ENCODE peak calls at places on chromosomes 7 and 10, in four cellular contexts. S, Q, I and P are unnamed samples.

GRCh38 chr7:27677912-27678612 is 15.4 kb upstream of the HIBADH start:
- DNase-seq in I (no peak), Q (peak; percentile 83), S (no peak), P (peak; percentile 64)

GRCh38 chr7:116542618-116543017 is 17.8 kb downstream of the CAV1 start:
- DNase-seq in S (no peak), Q (no peak), I (no peak), P (no peak)

GRCh38 chr7:16933296-16934248 is 51.8 kb upstream of the AGR3 start:
- DNase-seq in S (no peak), Q (no peak), I (no peak), P (no peak)

GRCh38 chr7:148738737-148739535 is 40.2 kb downstream of the CUL1 start:
- DNase-seq in I (no peak), S (no peak), Q (no peak), P (no peak)

GRCh38 chr10:35699862-35700489 is 57.9 kb upstream of the FZD8 start:
- DNase-seq in I (no peak), S (no peak), Q (no peak), P (no peak)

GRCh38 chr10:81428456-81429134 is 446.4 kb upstream of the NRG3 start:
- DNase-seq in Q (no peak), S (no peak), I (no peak), P (no peak)

GRCh38 chr7:151249732-151250072 is 1.2 kb upstream of the SMARCD3 start:
- DNase-seq in S (peak; percentile 52), I (no peak), Q (no peak), P (peak; percentile 53)

GRCh38 chr7:50595538-50596102 is 30.4 kb upstream of the DDC start:
- DNase-seq in S (no peak), Q (peak; percentile 35), I (no peak), P (peak; percentile 12)

GRCh38 chr10:89158446-89158845 is 48.7 kb downstream of the CH25H start:
- DNase-seq in I (no peak), Q (no peak), S (no peak), P (no peak)

GRCh38 chr7:69640216-69640615 is 41.9 kb downstream of the AUTS2 start:
- DNase-seq in S (no peak), I (no peak), Q (no peak), P (no peak)

GRCh38 chr10:59648711-59649201 is 60.9 kb downstream of the SLC16A9 start:
- DNase-seq in Q (no peak), I (no peak), S (no peak), P (no peak)

GRCh38 chr7:93920496-93921189 is 892 bp upstream of the GNG11 start:
- DNase-seq in S (no peak), Q (no peak), I (no peak), P (no peak)

GRCh38 chr7:135257790-135258189 is 24.2 kb downstream of the STRA8 start:
- DNase-seq in S (no peak), I (no peak), Q (peak; percentile 79), P (no peak)

GRCh38 chr7:140393756-140394306 is 4.5 kb downstream of the SLC37A3 start:
- DNase-seq in S (no peak), I (no peak), Q (no peak), P (no peak)

GRCh38 chr7:159144756-159145543 is at the start of gene VIPR2:
- DNase-seq in I (no peak), S (peak; percentile 74), Q (no peak), P (no peak)

GRCh38 chr7:51430480-51431086 is 114.0 kb upstream of the COBL start:
- DNase-seq in Q (peak; percentile 43), S (peak; percentile 69), I (peak; percentile 5), P (peak; percentile 78)

GRCh38 chr10:34102917-34103506 is 712.1 kb downstream of the PARD3 start:
- DNase-seq in I (no peak), Q (no peak), S (no peak), P (no peak)

GRCh38 chr7:8204674-8205377 is 57.1 kb downstream of the ICA1 start:
- DNase-seq in Q (no peak), I (no peak), S (no peak), P (no peak)

GRCh38 chr7:117645456-117646181 is 165.8 kb downstream of the CFTR start:
- DNase-seq in S (no peak), I (no peak), Q (no peak), P (no peak)
- TF ChIP-seq TCF7 in S (no peak), I (no peak), Q (no peak), P (no peak)

GRCh38 chr10:58175990-58176910 is 91.4 kb downstream of the IPMK start:
- DNase-seq in S (no peak), I (no peak), Q (no peak), P (peak; percentile 29)
- TF ChIP-seq TCF7 in S (no peak), I (no peak), Q (no peak), P (no peak)

DNA sequence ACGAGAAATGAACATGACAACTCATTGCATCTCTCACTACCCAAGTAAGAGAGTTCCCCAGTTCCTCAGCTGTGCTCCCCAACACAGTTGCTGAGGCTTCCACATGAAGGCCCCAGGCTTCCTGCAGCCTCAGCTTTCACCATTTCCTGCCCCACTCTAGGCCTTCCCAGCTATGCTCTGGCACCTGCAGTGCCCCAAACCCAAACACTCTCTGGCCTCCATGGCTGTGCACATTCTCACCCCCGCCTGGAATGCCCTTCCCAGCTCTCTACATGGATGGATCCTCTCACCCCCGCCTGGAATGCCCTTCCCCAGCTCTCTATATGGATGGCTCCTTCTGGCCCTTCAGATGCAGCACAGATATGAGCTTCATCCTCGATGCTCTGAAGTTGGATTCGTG is 61.3 kb downstream of the KIAA1549 start:
- DNase-seq in Q (no peak), S (no peak), I (no peak), P (no peak)
- TF ChIP-seq TCF7 in Q (no peak), S (no peak), I (no peak), P (no peak)

GRCh38 chr10:43396061-43396927 is 12.7 kb downstream of the HNRNPF start:
- DNase-seq in Q (peak; percentile 79), I (no peak), S (peak; percentile 75), P (peak; percentile 93)
- TF ChIP-seq TCF7 in Q (no peak), I (no peak), S (peak; percentile 76), P (no peak)

GRCh38 chr10:70662362-70663220 is 9.7 kb upstream of the ADAMTS14 start:
- DNase-seq in Q (no peak), S (no peak), I (no peak), P (no peak)
- TF ChIP-seq TCF7 in Q (no peak), S (no peak), I (no peak), P (no peak)

GRCh38 chr10:106705576-106706526 is 458.7 kb downstream of the SORCS1 start:
- DNase-seq in S (peak; percentile 68), Q (peak; percentile 48), I (no peak), P (peak; percentile 32)
- TF ChIP-seq TCF7 in S (no peak), Q (no peak), I (no peak), P (no peak)

GRCh38 chr7:85829176-85829575 is 642.3 kb upstream of the SEMA3D start:
- DNase-seq in I (no peak), S (no peak), Q (no peak), P (no peak)
- TF ChIP-seq TCF7 in I (no peak), S (no peak), Q (no peak), P (no peak)

GRCh38 chr7:22348379-22348778 is 8.6 kb downstream of the RAPGEF5 start:
- DNase-seq in S (no peak), Q (no peak), I (no peak), P (peak; percentile 45)

GRCh38 chr7:22351878-22352277 is 5.1 kb downstream of the RAPGEF5 start:
- DNase-seq in Q (no peak), S (no peak), I (no peak), P (no peak)

GRCh38 chr7:22351329-22351692 is 5.6 kb downstream of the RAPGEF5 start:
- DNase-seq in I (peak; percentile 66), S (no peak), Q (peak; percentile 69), P (no peak)

GRCh38 chr7:22352812-22353340 is 4.1 kb downstream of the RAPGEF5 start:
- DNase-seq in Q (no peak), I (no peak), S (no peak), P (no peak)

GRCh38 chr7:22350466-22351328 is 6.3 kb downstream of the RAPGEF5 start:
- DNase-seq in S (no peak), Q (peak; percentile 90), I (peak; percentile 46), P (peak; percentile 79)
- TF ChIP-seq TCF7 in S (no peak), Q (peak; percentile 58), I (no peak), P (peak; percentile 79)

DNA sequence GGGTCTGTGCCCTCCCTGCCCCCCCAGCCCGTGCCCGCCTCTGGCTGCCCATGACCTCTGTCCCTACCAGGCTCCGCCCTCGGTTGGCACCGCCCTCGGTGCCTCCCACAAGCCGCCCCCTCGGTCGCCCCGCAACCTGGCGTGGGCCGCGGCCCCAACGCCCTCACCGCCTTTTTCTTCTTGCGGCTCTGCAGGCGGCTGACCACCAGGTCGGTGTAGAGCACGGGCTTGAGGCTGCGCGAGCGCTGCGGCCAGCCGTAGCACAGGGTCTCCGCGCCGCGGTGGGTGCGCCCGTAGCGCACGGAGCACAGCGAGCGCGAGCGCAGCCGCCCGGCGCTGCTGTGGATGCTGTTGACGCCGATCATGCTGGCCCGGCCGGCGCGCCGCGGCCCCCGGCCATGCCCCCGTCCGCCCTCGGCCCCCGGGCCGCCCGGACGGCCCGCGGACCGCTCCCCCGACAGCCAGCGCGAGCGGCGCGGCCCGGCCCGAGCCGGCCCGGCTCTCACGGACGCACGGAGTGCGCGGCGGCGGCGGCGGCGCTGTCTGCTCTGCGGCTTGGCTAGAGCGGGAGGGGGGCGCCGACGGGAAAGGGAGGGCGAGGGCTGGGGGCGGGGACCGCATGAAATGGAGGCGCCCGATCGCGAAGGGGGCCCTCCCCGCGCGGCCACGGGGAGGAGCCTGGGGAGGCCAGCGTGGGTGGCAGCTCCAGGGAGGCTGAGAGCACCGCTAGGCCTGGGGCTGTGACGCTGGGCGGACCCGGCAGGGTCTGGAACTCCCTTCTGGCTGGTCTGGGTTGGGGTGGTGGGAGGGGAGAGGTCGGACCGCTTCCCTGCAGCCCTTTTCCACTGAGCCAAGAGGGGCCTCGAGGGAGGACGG is 9.6 kb downstream of the PSD start:
- DNase-seq in Q (no peak), S (peak; percentile 55), I (no peak), P (peak; percentile 52)
- TF ChIP-seq TCF7 in Q (no peak), S (no peak), I (no peak), P (no peak)